ENCODE peak calls at places on chromosomes 6 and 20, in five cellular contexts. R, U, F, C and M are unnamed samples.

GRCh38 chr6:31927242-31927867 is at the start of gene C2:
- DNase-seq in R (no peak), U (no peak), F (no peak), C (no peak), M (no peak)

GRCh38 chr20:16864069-16864468 is 115.9 kb downstream of the OTOR start:
- DNase-seq in R (no peak), U (peak; percentile 7), F (peak; percentile 5), C (no peak), M (peak; percentile 79)

GRCh38 chr6:90008189-90008907 is 114.1 kb downstream of the GJA10 start:
- DNase-seq in R (no peak), U (no peak), F (no peak), C (no peak), M (no peak)

GRCh38 chr6:51854876-51855275 is 232.5 kb downstream of the PKHD1 start:
- DNase-seq in R (no peak), U (no peak), F (no peak), C (no peak), M (no peak)

GRCh38 chr6:127190552-127190951 is 72.1 kb downstream of the RSPO3 start:
- DNase-seq in R (peak; percentile 85), U (no peak), F (no peak), C (peak; percentile 32), M (peak; percentile 17)

GRCh38 chr20:46013826-46014516 is 5.3 kb downstream of the MMP9 start:
- DNase-seq in R (peak; percentile 50), U (peak; percentile 81), F (peak; percentile 85), C (no peak), M (peak; percentile 75)

GRCh38 chr20:49699200-49699992 is 14.3 kb downstream of the B4GALT5 start:
- DNase-seq in R (peak; percentile 66), U (no peak), F (peak; percentile 55), C (peak; percentile 56), M (peak; percentile 71)

GRCh38 chr6:159679091-159680077 is 13.7 kb downstream of the SOD2 start:
- DNase-seq in R (peak; percentile 39), U (no peak), F (no peak), C (no peak), M (no peak)

GRCh38 chr6:170291271-170292110 is 613 bp upstream of the DLL1 start:
- DNase-seq in R (no peak), U (no peak), F (peak; percentile 61), C (no peak), M (no peak)

GRCh38 chr20:56111951-56112730 is 106.8 kb upstream of the CBLN4 start:
- DNase-seq in R (no peak), U (no peak), F (no peak), C (no peak), M (no peak)

GRCh38 chr6:93424303-93425064 is 5.1 kb upstream of the EPHA7 start:
- DNase-seq in R (peak; percentile 47), U (peak; percentile 3), F (no peak), C (no peak), M (no peak)